ENCODE peak calls at places on chromosomes 13 and 19, in eight cellular contexts. T, D, M, R, G, V, P and O are unnamed samples.
A peak's percentile ranks its signal among the peaks of the same experiment; 100 is the strongest.

GRCh38 chr13:44685641-44686040 is 109.5 kb upstream of the TSC22D1 start:
- DNase-seq in T (no peak), D (no peak), M (no peak), R (no peak), G (no peak), V (no peak), P (peak; percentile 18), O (no peak)

GRCh38 chr19:4742717-4743646 is 19.3 kb upstream of the DPP9 start:
- DNase-seq in T (no peak), D (no peak), M (no peak), R (peak; percentile 34), G (no peak), V (no peak), P (no peak), O (peak; percentile 71)

GRCh38 chr19:8512115-8512967 is 1.6 kb downstream of the ZNF414 start:
- DNase-seq in T (peak; percentile 39), D (peak; percentile 90), M (no peak), R (no peak), G (no peak), V (peak; percentile 16), P (peak; percentile 65), O (no peak)

GRCh38 chr19:53521373-53522202 is 16.4 kb upstream of the ZNF331 start:
- DNase-seq in T (no peak), D (peak; percentile 23), M (no peak), R (no peak), G (no peak), V (no peak), P (no peak), O (no peak)

GRCh38 chr19:55306712-55307111 is 18.4 kb downstream of the TMEM150B start:
- DNase-seq in T (no peak), D (no peak), M (no peak), R (no peak), G (no peak), V (no peak), P (no peak), O (no peak)

GRCh38 chr19:54654447-54655321 is 8.1 kb upstream of the LILRB4 start:
- DNase-seq in T (peak; percentile 24), D (no peak), M (no peak), R (no peak), G (no peak), V (no peak), P (peak; percentile 69), O (no peak)

GRCh38 chr13:21005193-21005592 is 56.2 kb downstream of the LATS2 start:
- DNase-seq in T (no peak), D (no peak), M (no peak), R (no peak), G (no peak), V (no peak), P (no peak), O (no peak)

GRCh38 chr13:51122868-51123267 is 11.8 kb upstream of the C13orf42 start:
- DNase-seq in T (no peak), D (peak; percentile 25), M (no peak), R (no peak), G (peak; percentile 31), V (peak; percentile 12), P (peak; percentile 5), O (no peak)

GRCh38 chr13:110359840-110360301 is 52.8 kb downstream of the COL4A2 start:
- DNase-seq in T (no peak), D (no peak), M (no peak), R (no peak), G (no peak), V (no peak), P (peak; percentile 17), O (no peak)